ENCODE peak calls at places on chromosomes 13 and 19, in seven cellular contexts. N, U, D, R, O, E and Q are unnamed samples.

GRCh38 chr19:34330116-34330515 is 34.9 kb upstream of the GPI start:
- DNase-seq in N (no peak), U (no peak), D (no peak), R (no peak), O (no peak), E (no peak), Q (no peak)

GRCh38 chr19:6479836-6480398 is 1.7 kb downstream of the DENND1C start:
- DNase-seq in N (no peak), U (no peak), D (no peak), R (no peak), O (no peak), E (no peak), Q (no peak)

GRCh38 chr19:1975081-1975480 is 34.1 kb downstream of the CSNK1G2 start:
- DNase-seq in N (no peak), U (no peak), D (no peak), R (no peak), O (peak), E (no peak), Q (no peak)

GRCh38 chr19:4229179-4229931 is at the start of gene EBI3:
- DNase-seq in N (peak), U (no peak), D (peak), R (peak), O (peak), E (no peak), Q (peak)

GRCh38 chr13:47708386-47708785 is 292.7 kb downstream of the SUCLA2 start:
- DNase-seq in N (peak), U (no peak), D (no peak), R (peak), O (no peak), E (no peak), Q (no peak)

GRCh38 chr19:42613666-42614065 is 18.9 kb upstream of the CEACAM8 start:
- DNase-seq in N (no peak), U (no peak), D (no peak), R (no peak), O (no peak), E (no peak), Q (no peak)

GRCh38 chr19:46032597-46033025 is 8.2 kb downstream of the IGFL4 start:
- DNase-seq in N (no peak), U (no peak), D (no peak), R (no peak), O (no peak), E (no peak), Q (no peak)

GRCh38 chr19:944171-944567 is 18.3 kb downstream of the ARID3A start:
- DNase-seq in N (no peak), U (no peak), D (no peak), R (no peak), O (peak), E (no peak), Q (peak)

GRCh38 chr13:92224052-92224821 is 825.8 kb downstream of the GPC5 start:
- DNase-seq in N (no peak), U (no peak), D (no peak), R (no peak), O (no peak), E (peak), Q (no peak)

GRCh38 chr13:111503905-111504695 is 183.7 kb downstream of the TEX29 start:
- DNase-seq in N (no peak), U (no peak), D (no peak), R (no peak), O (no peak), E (no peak), Q (no peak)

GRCh38 chr19:752652-753517 is 2.0 kb downstream of the MISP start:
- DNase-seq in N (peak), U (no peak), D (peak), R (peak), O (peak), E (peak), Q (no peak)

GRCh38 chr19:18368504-18369222 is 17.3 kb upstream of the GDF15 start:
- DNase-seq in N (no peak), U (no peak), D (no peak), R (no peak), O (no peak), E (no peak), Q (no peak)

GRCh38 chr13:25538276-25538675 is 166.5 kb downstream of the ATP8A2 start:
- DNase-seq in N (no peak), U (no peak), D (no peak), R (no peak), O (no peak), E (no peak), Q (no peak)

GRCh38 chr13:23378009-23378632 is 55.4 kb downstream of the SACS start:
- DNase-seq in N (peak), U (peak), D (peak), R (peak), O (no peak), E (peak), Q (peak)

GRCh38 chr13:76036176-76036575 is 400.0 kb downstream of the LMO7 start:
- DNase-seq in N (no peak), U (no peak), D (no peak), R (no peak), O (no peak), E (no peak), Q (no peak)

GRCh38 chr13:39414339-39414738 is 188.7 kb downstream of the LHFPL6 start:
- DNase-seq in N (no peak), U (no peak), D (no peak), R (no peak), O (no peak), E (no peak), Q (no peak)

GRCh38 chr19:54662730-54663129 is at the start of gene LILRB4:
- DNase-seq in N (no peak), U (no peak), D (no peak), R (peak), O (no peak), E (no peak), Q (no peak)

GRCh38 chr13:33129094-33129832 is 113.0 kb downstream of the KL start:
- DNase-seq in N (no peak), U (no peak), D (no peak), R (no peak), O (peak), E (no peak), Q (no peak)

GRCh38 chr19:39436350-39436716 is 584 bp upstream of the RPS16 start:
- DNase-seq in N (no peak), U (no peak), D (no peak), R (no peak), O (no peak), E (no peak), Q (no peak)

GRCh38 chr13:113881614-113882265 is 17.9 kb upstream of the GAS6 start:
- DNase-seq in N (no peak), U (no peak), D (no peak), R (no peak), O (no peak), E (no peak), Q (no peak)

GRCh38 chr13:32645854-32646253 is 59.6 kb downstream of the PDS5B start:
- DNase-seq in N (no peak), U (no peak), D (no peak), R (no peak), O (no peak), E (no peak), Q (no peak)

GRCh38 chr19:17075860-17076538 is 422 bp downstream of the MYO9B start:
- DNase-seq in N (no peak), U (peak), D (peak), R (peak), O (peak), E (no peak), Q (peak)

GRCh38 chr19:51417107-51417806 is at the start of gene SIGLEC10:
- DNase-seq in N (no peak), U (no peak), D (peak), R (peak), O (peak), E (no peak), Q (peak)

GRCh38 chr19:3474015-3474414 is 6.3 kb downstream of the SMIM24 start:
- DNase-seq in N (no peak), U (no peak), D (no peak), R (no peak), O (no peak), E (no peak), Q (no peak)

GRCh38 chr19:16655727-16656126 is 4.2 kb downstream of the SMIM7 start:
- DNase-seq in N (no peak), U (no peak), D (no peak), R (no peak), O (no peak), E (no peak), Q (no peak)

GRCh38 chr13:102172406-102172805 is 229.4 kb downstream of the FGF14 start:
- DNase-seq in N (no peak), U (no peak), D (no peak), R (no peak), O (no peak), E (no peak), Q (no peak)

GRCh38 chr19:19033176-19033425 is 216 bp downstream of the SUGP2 start:
- DNase-seq in N (no peak), U (no peak), D (no peak), R (no peak), O (no peak), E (no peak), Q (no peak)

GRCh38 chr19:5321851-5322681 is 18.5 kb downstream of the PTPRS start:
- DNase-seq in N (no peak), U (no peak), D (peak), R (peak), O (peak), E (no peak), Q (peak)

GRCh38 chr19:56273563-56274117 is 1.1 kb downstream of the EDDM13 start:
- DNase-seq in N (no peak), U (no peak), D (no peak), R (peak), O (no peak), E (no peak), Q (no peak)

GRCh38 chr13:76991432-76991795 is 467 bp upstream of the CLN5 start:
- DNase-seq in N (no peak), U (peak), D (no peak), R (peak), O (no peak), E (no peak), Q (no peak)

GRCh38 chr13:44739539-44739938 is 163.4 kb upstream of the TSC22D1 start:
- DNase-seq in N (no peak), U (no peak), D (no peak), R (no peak), O (no peak), E (no peak), Q (no peak)

GRCh38 chr19:57002195-57002601 is 117.6 kb upstream of the USP29 start:
- DNase-seq in N (no peak), U (no peak), D (no peak), R (no peak), O (no peak), E (no peak), Q (no peak)

GRCh38 chr13:101204270-101205011 is 211.9 kb downstream of the NALCN start:
- DNase-seq in N (no peak), U (no peak), D (no peak), R (no peak), O (no peak), E (no peak), Q (no peak)

GRCh38 chr19:11191273-11191755 is 6.0 kb downstream of the KANK2 start:
- DNase-seq in N (peak), U (no peak), D (no peak), R (peak), O (no peak), E (no peak), Q (no peak)

GRCh38 chr13:27182844-27183497 is 11.4 kb upstream of the USP12 start:
- DNase-seq in N (peak), U (no peak), D (no peak), R (peak), O (no peak), E (no peak), Q (no peak)

GRCh38 chr19:3098141-3098514 is 4.0 kb downstream of the GNA11 start:
- DNase-seq in N (no peak), U (no peak), D (no peak), R (no peak), O (peak), E (no peak), Q (no peak)

GRCh38 chr19:21092107-21092506 is 10.1 kb downstream of the ZNF714 start:
- DNase-seq in N (no peak), U (no peak), D (no peak), R (peak), O (no peak), E (no peak), Q (no peak)